ENCODE peak calls at places on chromosomes 13 and 19, in nine cellular contexts. U is K562, P is heart right ventricle, A is ovary, J is lung, N is cardiac muscle cell, B is left lung, S is spleen, F is lower lobe of right lung. G is an unnamed sample.

GRCh38 chr19:55451163-55451521 is 8.0 kb upstream of the SHISA7 start:
- DNase-seq in P (no peak), A (no peak), J (no peak), N (no peak), B (no peak), S (no peak), U (no peak), F (no peak), G (no peak)

GRCh38 chr13:47726394-47726793 is 274.7 kb downstream of the SUCLA2 start:
- DNase-seq in A (no peak), P (no peak), F (no peak), U (no peak), N (no peak), S (no peak), B (no peak), J (no peak), G (no peak)

GRCh38 chr19:54297759-54298305 is 15.1 kb downstream of the LILRA5 start:
- DNase-seq in F (no peak), U (no peak), S (peak), A (no peak), P (no peak), B (no peak), J (no peak), N (no peak), G (no peak)

GRCh38 chr19:23999821-24000610 is 85.3 kb downstream of the ZNF726 start:
- DNase-seq in B (no peak), J (no peak), S (no peak), U (no peak), F (no peak), P (no peak), A (no peak), N (no peak), G (no peak)

GRCh38 chr19:49983645-49984229 is 22.8 kb upstream of the SIGLEC11 start:
- DNase-seq in S (peak), J (peak), F (peak), P (peak), A (peak), N (peak), U (peak), B (peak), G (peak)

GRCh38 chr13:108595416-108596257 is 33.8 kb upstream of the MYO16 start:
- DNase-seq in N (peak), F (no peak), B (no peak), U (no peak), A (no peak), S (no peak), J (no peak), P (no peak), G (no peak)

GRCh38 chr19:10417598-10418280 is 2.6 kb upstream of the PDE4A start:
- DNase-seq in N (peak), A (no peak), F (no peak), U (peak), B (no peak), P (no peak), J (no peak), S (no peak), G (no peak)

GRCh38 chr19:50497030-50497420 is 14.0 kb downstream of the JOSD2 start:
- DNase-seq in A (no peak), P (no peak), J (no peak), U (no peak), N (no peak), B (no peak), S (peak), F (peak), G (peak)

GRCh38 chr13:39612023-39612637 is 9.1 kb upstream of the LHFPL6 start:
- DNase-seq in N (peak), F (no peak), P (no peak), U (peak), S (no peak), B (peak), A (peak), J (peak), G (no peak)

GRCh38 chr19:17957149-17957849 is 9.6 kb upstream of the KCNN1 start:
- DNase-seq in F (no peak), J (no peak), U (no peak), B (no peak), A (no peak), P (no peak), N (no peak), S (no peak), G (no peak)

GRCh38 chr13:85993567-85993966 is 194.3 kb upstream of the SLITRK6 start:
- DNase-seq in J (no peak), S (no peak), B (no peak), U (no peak), A (no peak), N (no peak), F (no peak), P (no peak), G (no peak)

GRCh38 chr19:1864480-1865171 is 1.2 kb upstream of the KLF16 start:
- DNase-seq in A (peak), P (peak), N (peak), U (peak), B (peak), S (peak), J (peak), F (peak), G (peak)

GRCh38 chr19:43439183-43440063 is 24.7 kb downstream of the TEX101 start:
- DNase-seq in A (no peak), U (no peak), B (no peak), P (no peak), J (no peak), F (no peak), S (no peak), N (no peak), G (no peak)

GRCh38 chr19:43638214-43638990 is 1.2 kb downstream of the CADM4 start:
- DNase-seq in U (no peak), F (no peak), P (no peak), B (no peak), S (no peak), J (no peak), N (no peak), A (no peak), G (no peak)

GRCh38 chr13:113975416-113975815 is 1.5 kb upstream of the C13orf46 start:
- DNase-seq in B (peak), J (no peak), S (peak), P (no peak), N (no peak), F (no peak), U (no peak), A (no peak), G (no peak)

GRCh38 chr19:29544656-29545360 is 19.0 kb downstream of the VSTM2B start:
- DNase-seq in A (no peak), B (peak), N (no peak), P (no peak), J (no peak), U (no peak), S (peak), F (no peak), G (no peak)

GRCh38 chr19:55206664-55207500 is 2.4 kb downstream of the PTPRH start:
- DNase-seq in J (peak), A (peak), U (peak), B (peak), S (peak), N (peak), F (peak), P (peak), G (peak)

GRCh38 chr13:109160357-109160756 is 530.9 kb downstream of the MYO16 start:
- DNase-seq in F (no peak), N (no peak), B (no peak), U (no peak), S (no peak), A (no peak), P (no peak), J (no peak), G (no peak)

GRCh38 chr19:18496167-18496979 is 25.5 kb downstream of the ELL start:
- DNase-seq in P (peak), N (no peak), A (no peak), B (peak), U (peak), S (peak), J (peak), F (peak), G (peak)

GRCh38 chr19:42360787-42361544 is 29.1 kb downstream of the CNFN start:
- DNase-seq in B (no peak), U (peak), J (no peak), N (no peak), S (no peak), F (no peak), A (no peak), P (no peak), G (no peak)

GRCh38 chr19:17757125-17757524 is 5.8 kb downstream of the FCHO1 start:
- DNase-seq in U (no peak), N (no peak), J (no peak), P (peak), S (no peak), B (no peak), F (no peak), A (peak), G (peak)

DNA sequence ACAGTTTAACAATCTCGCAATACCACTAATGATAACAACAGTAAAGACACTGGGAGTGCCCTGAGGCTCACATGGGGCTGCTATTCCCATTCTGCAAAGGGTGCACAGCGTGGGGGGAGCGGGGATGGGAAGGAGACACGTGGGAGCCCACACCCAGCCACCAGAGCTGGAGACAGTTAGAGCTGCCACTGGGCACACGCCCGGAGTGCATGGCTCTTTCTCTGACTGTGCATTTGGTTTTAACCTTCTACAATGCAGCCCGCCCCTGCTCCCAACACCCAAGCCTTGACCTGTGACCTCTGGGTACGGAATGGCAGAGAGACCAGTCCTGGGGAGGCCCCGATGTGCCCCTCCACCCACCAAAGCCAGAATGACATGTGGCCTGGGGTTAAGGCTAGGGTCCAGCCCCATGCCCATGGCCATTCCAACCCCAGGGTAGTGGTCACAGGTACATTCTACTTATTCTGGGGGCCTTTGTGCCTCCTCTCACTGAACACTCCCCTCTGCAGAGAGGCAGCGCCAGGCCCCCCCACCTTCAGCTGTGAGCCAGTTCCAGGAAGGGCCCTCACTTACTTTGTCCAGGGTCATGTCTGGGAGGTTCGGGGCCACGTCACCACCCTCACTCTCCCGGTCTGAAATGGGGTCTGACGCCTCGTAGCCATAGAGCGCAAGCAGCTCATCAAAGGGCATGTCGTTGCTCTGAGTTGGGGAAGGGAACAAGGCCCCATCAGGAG is 17.1 kb downstream of the MIER2 start:
- DNase-seq in N (no peak), B (no peak), U (no peak), F (no peak), A (no peak), J (no peak), P (no peak), S (no peak), G (no peak)
- TF ChIP-seq CTCF in N (no peak), B (no peak), U (no peak), F (no peak), A (no peak), J (no peak), P (no peak), S (no peak), G (no peak)

GRCh38 chr13:29402168-29402621 is 193.3 kb downstream of the SLC7A1 start:
- DNase-seq in N (no peak), F (no peak), B (no peak), P (no peak), U (peak), J (no peak), A (peak), S (no peak), G (no peak)
- H3K4me3 ChIP-seq in N (no peak), F (no peak), B (no peak), P (no peak), U (no peak), J (no peak), A (no peak), S (no peak), G (no peak)

GRCh38 chr19:45692187-45693111 is at the start of gene QPCTL:
- DNase-seq in N (peak), S (peak), U (peak), J (peak), B (peak), P (peak), F (peak), A (peak), G (peak)

GRCh38 chr19:45682908-45683307 is 8.8 kb downstream of the SNRPD2 start:
- DNase-seq in J (no peak), S (no peak), A (no peak), P (no peak), N (no peak), B (no peak), F (no peak), U (no peak), G (no peak)

GRCh38 chr19:45691516-45692186 is at the start of gene SNRPD2:
- DNase-seq in U (peak), B (peak), P (peak), A (peak), F (peak), S (peak), N (peak), J (peak), G (peak)

GRCh38 chr19:45682117-45682516 is 9.6 kb downstream of the SNRPD2 start:
- DNase-seq in B (no peak), F (no peak), J (no peak), S (no peak), U (no peak), P (no peak), A (no peak), N (no peak), G (no peak)

DNA sequence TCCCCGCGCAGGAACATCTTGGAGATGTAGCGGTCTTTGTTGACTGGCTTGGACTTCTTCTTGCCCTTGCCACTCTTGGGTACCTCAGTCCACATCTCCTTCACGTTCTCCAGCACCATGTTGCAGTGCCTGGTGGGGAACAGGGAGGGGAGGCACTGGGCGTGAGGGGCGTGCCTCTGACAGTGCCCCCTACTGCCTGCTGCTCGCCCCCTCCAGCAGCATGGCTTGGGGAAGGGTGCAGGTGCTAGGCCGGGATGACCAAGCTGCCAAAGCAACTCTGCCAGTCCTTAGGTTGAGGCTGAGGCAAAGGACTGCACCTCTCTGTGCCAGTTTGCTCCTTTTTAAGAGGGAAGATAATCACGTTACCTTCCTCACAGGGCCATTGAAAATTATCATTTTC is 4.2 kb downstream of the SNRPD2 start:
- DNase-seq in B (no peak), U (no peak), F (no peak), J (no peak), S (no peak), P (no peak), A (no peak), N (no peak), G (no peak)
- H3K27ac ChIP-seq in B (no peak), U (no peak), F (no peak), J (no peak), S (no peak), P (no peak), A (no peak), N (no peak), G (no peak)

GRCh38 chr19:3788991-3789778 is 3.0 kb upstream of the MATK start:
- DNase-seq in A (no peak), N (no peak), J (no peak), S (peak), F (no peak), P (no peak), U (no peak), B (no peak), G (no peak)
- TF ChIP-seq CTCF in A (no peak), N (no peak), J (no peak), S (no peak), F (no peak), P (no peak), U (no peak), B (no peak), G (no peak)

GRCh38 chr13:31209172-31209818 is 9.5 kb downstream of the B3GLCT start:
- DNase-seq in B (no peak), S (no peak), F (no peak), J (no peak), U (peak), P (peak), N (peak), A (peak), G (peak)
- H3K4me3 ChIP-seq in B (no peak), S (no peak), F (no peak), J (no peak), U (no peak), P (no peak), N (no peak), A (no peak), G (peak)

DNA sequence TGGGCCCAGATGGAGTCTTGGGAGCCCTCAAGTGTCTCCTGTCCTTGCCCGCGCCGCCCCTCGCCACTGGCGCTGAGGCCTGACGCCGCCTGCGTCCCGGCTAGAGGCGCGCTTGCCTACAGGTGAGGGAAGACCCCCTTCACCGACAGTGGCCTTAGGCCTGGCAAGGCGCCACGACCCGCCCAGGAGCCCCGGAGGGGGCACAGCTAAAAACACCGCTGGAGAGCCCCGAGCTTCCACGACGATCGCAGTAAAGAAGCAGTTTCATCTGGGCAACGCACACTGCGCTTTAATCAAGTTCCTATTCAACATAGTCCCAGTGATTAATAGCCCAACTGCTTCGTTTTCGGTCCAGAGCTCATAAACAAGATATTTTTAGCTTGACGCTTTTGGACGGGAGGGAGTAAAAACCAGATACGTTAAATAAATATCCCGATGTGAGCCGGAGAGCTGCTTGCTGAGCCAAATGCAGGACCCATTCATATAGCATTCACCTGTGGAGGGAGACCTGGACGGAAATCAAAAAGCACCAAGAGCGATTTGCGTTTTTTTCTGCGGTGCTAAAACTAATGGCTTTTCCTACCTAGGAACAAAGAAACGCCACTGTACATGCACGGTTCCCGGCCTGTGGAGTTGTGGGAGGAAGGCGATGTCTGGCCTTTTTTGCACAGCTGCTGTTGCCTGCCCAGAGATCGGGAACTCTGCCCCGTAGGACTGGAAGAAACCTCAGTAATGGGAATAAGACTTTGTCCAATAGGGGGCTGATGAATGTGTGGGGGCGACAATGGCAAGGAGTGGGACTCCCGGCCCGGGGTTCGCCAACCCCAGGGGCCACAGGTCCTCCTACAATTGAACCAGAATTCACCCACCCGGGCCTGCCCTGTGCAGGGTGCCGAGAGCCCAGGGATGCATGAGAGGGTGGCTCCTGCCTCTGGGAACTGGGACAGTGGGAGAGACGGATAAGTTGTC is 1.7 kb upstream of the CEBPA start:
- DNase-seq in U (peak), N (no peak), B (no peak), S (peak), J (no peak), A (no peak), P (no peak), F (no peak), G (no peak)
- H3K27ac ChIP-seq in U (no peak), N (no peak), B (peak), S (no peak), J (peak), A (peak), P (no peak), F (peak), G (peak)

DNA sequence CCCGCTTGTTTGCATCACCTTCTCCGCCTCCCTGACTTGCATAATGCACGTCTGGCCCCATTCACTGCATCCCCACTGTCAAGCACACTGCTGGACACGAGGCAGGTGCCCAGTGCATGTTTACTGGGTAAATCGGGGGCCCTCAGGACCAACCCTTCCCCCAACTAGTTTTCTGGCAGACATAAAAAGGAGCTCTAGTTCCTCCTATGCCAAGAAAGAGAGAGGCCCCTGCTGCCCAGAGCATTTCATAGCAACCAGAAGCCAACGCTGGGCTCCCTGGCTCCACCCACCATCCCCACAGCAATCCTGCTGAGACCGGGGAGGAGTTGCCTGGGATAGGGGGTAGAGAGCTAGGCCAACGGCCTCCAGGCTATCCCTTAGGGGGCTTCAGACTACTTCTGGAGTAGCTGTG is 23.2 kb downstream of the ANKRD27 start:
- DNase-seq in N (peak), B (no peak), U (no peak), A (no peak), P (peak), S (no peak), J (no peak), F (no peak), G (peak)
- TF ChIP-seq CTCF in N (peak), B (no peak), U (no peak), A (no peak), P (no peak), S (no peak), J (no peak), F (no peak), G (no peak)

GRCh38 chr13:99981115-99982020 is at the start of gene ZIC2:
- DNase-seq in A (no peak), P (no peak), B (no peak), S (peak), U (peak), F (no peak), J (no peak), N (peak), G (no peak)

GRCh38 chr13:99982741-99983400 is 1.3 kb downstream of the ZIC2 start:
- DNase-seq in S (no peak), N (peak), U (no peak), F (no peak), J (no peak), B (no peak), P (no peak), A (no peak), G (no peak)

GRCh38 chr13:99980201-99981114 is 1.1 kb upstream of the ZIC2 start:
- DNase-seq in U (peak), F (no peak), N (peak), A (peak), P (peak), J (no peak), S (peak), B (peak), G (peak)

GRCh38 chr13:99983401-99984133 is 2.0 kb downstream of the ZIC2 start:
- DNase-seq in U (peak), N (peak), P (no peak), B (no peak), S (no peak), J (no peak), A (no peak), F (no peak), G (no peak)

DNA sequence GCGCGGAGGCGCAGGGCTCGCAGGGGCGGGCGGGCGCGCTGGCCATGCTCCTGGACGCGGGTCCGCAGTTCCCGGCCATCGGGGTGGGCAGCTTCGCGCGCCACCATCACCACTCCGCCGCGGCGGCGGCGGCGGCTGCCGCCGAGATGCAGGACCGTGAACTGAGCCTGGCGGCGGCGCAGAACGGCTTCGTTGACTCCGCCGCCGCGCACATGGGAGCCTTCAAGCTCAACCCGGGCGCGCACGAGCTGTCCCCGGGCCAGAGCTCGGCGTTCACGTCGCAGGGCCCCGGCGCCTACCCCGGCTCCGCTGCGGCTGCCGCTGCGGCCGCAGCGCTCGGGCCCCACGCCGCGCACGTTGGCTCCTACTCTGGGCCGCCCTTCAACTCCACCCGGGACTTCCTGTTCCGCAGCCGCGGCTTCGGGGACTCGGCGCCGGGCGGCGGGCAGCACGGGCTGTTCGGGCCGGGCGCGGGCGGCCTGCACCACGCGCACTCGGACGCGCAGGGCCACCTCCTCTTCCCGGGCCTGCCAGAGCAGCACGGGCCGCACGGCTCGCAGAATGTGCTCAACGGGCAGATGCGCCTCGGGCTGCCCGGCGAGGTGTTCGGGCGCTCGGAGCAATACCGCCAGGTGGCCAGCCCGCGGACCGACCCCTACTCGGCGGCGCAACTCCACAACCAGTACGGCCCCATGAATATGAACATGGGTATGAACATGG is 597 bp downstream of the ZIC2 start:
- DNase-seq in N (peak), J (no peak), F (no peak), P (no peak), S (peak), A (no peak), U (peak), B (no peak), G (no peak)
- H3K4me3 ChIP-seq in N (peak), J (peak), F (peak), P (peak), S (peak), A (peak), U (peak), B (peak), G (peak)

G was measured in left ventricle myocardium inferior.